ENCODE peak calls at places on chromosomes 7 and 10, in seven cellular contexts. Y is aorta, J is fibroblast of lung, Z is tibial artery, P is thoracic aorta, E is colonic mucosa, A is prostate gland. N is an unnamed sample.

GRCh38 chr7:140048138-140048537 is 14.6 kb downstream of the PARP12 start:
- DNase-seq in Y (no peak), J (no peak), Z (no peak), P (no peak), E (no peak), A (no peak), N (no peak)

GRCh38 chr10:132585732-132586722 is 48.4 kb downstream of the INPP5A start:
- DNase-seq in Y (peak; percentile 77), J (peak; percentile 21), Z (peak; percentile 82), P (no peak), E (peak; percentile 21), A (no peak), N (no peak)

GRCh38 chr7:30003098-30003497 is 13.5 kb upstream of the SCRN1 start:
- DNase-seq in Y (no peak), J (no peak), Z (no peak), P (no peak), E (no peak), A (no peak), N (no peak)

GRCh38 chr7:131733604-131734003 is 177.2 kb upstream of the PODXL start:
- DNase-seq in Y (no peak), J (no peak), Z (no peak), P (no peak), E (no peak), A (no peak), N (no peak)

GRCh38 chr7:42624471-42624870 is 287.4 kb downstream of the C7orf25 start:
- DNase-seq in Y (no peak), J (peak; percentile 27), Z (no peak), P (no peak), E (no peak), A (no peak), N (no peak)

GRCh38 chr10:73907841-73908517 is 3.0 kb upstream of the PLAU start:
- DNase-seq in Y (no peak), J (no peak), Z (peak; percentile 72), P (no peak), E (peak; percentile 22), A (no peak), N (no peak)

GRCh38 chr10:27857616-27858015 is 112.0 kb upstream of the MKX start:
- DNase-seq in Y (no peak), J (no peak), Z (no peak), P (no peak), E (no peak), A (no peak), N (no peak)

GRCh38 chr10:20767028-20767427 is 130.1 kb downstream of the NEBL start:
- DNase-seq in Y (no peak), J (peak; percentile 62), Z (no peak), P (no peak), E (no peak), A (no peak), N (no peak)

GRCh38 chr10:5447611-5448071 is 35.3 kb downstream of the NET1 start:
- DNase-seq in Y (no peak), J (no peak), Z (no peak), P (no peak), E (no peak), A (no peak), N (no peak)

GRCh38 chr10:18551473-18551872 is 99.9 kb downstream of the NSUN6 start:
- DNase-seq in Y (no peak), J (no peak), Z (no peak), P (no peak), E (no peak), A (no peak), N (no peak)

GRCh38 chr7:11557627-11558026 is 274.4 kb downstream of the THSD7A start:
- DNase-seq in Y (no peak), J (peak; percentile 35), Z (no peak), P (no peak), E (peak; percentile 29), A (no peak), N (no peak)

GRCh38 chr7:22647451-22648257 is 79.3 kb upstream of the IL6 start:
- DNase-seq in Y (no peak), J (peak; percentile 61), Z (no peak), P (no peak), E (no peak), A (no peak), N (no peak)

GRCh38 chr7:75734586-75735047 is 4.1 kb downstream of the HIP1 start:
- DNase-seq in Y (no peak), J (peak; percentile 62), Z (no peak), P (no peak), E (no peak), A (no peak), N (no peak)

GRCh38 chr7:142739927-142740492 is 9.3 kb upstream of the PRSS1 start:
- DNase-seq in Y (no peak), J (no peak), Z (no peak), P (no peak), E (no peak), A (no peak), N (no peak)

GRCh38 chr10:104318810-104319684 is 19.2 kb downstream of the ITPRIP start:
- DNase-seq in Y (no peak), J (peak; percentile 96), Z (peak; percentile 80), P (no peak), E (no peak), A (no peak), N (peak; percentile 18)

GRCh38 chr7:80779456-80779855 is 139.4 kb downstream of the SEMA3C start:
- DNase-seq in Y (no peak), J (no peak), Z (no peak), P (no peak), E (no peak), A (no peak), N (no peak)

GRCh38 chr10:97034958-97035769 is 150.6 kb downstream of the SLIT1 start:
- DNase-seq in Y (peak; percentile 59), J (no peak), Z (no peak), P (no peak), E (no peak), A (no peak), N (no peak)

GRCh38 chr10:118621304-118621942 is 26.0 kb upstream of the PRLHR start:
- DNase-seq in Y (no peak), J (no peak), Z (no peak), P (no peak), E (no peak), A (peak; percentile 17), N (no peak)

GRCh38 chr7:87148332-87148955 is 3.8 kb upstream of the DMTF1 start:
- DNase-seq in Y (no peak), J (peak; percentile 67), Z (no peak), P (no peak), E (no peak), A (no peak), N (no peak)

GRCh38 chr10:2367083-2367482 is 629.8 kb upstream of the ADARB2 start:
- DNase-seq in Y (no peak), J (no peak), Z (no peak), P (no peak), E (no peak), A (no peak), N (no peak)

GRCh38 chr10:26524161-26524831 is 86.2 kb downstream of the APBB1IP start:
- DNase-seq in Y (no peak), J (no peak), Z (no peak), P (no peak), E (no peak), A (no peak), N (no peak)

DNA sequence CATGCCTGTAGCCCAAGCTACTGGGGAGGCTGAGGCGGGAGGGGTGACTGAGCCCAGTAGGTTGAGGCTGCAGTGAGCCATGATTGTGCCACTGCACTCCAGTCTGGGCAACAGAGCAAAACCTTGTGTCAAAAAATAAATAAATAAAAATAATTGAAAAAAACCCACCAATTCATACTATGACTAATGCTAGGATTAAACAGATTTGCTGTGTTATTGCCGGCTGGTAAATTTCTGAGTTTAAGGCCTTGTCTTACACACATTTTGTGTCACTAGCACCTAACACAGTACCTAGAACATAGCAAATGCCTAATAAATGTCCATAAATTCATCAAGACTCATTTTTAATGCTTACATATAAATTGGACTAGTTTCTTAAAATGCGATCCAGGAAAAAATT is 8.7 kb downstream of the ESYT2 start:
- DNase-seq in Y (no peak), J (peak; percentile 42), Z (no peak), P (no peak), E (no peak), A (no peak), N (no peak)
- H3K4me1 ChIP-seq in Y (peaks cover 3% of the 10 kb centered on the region), J (peaks cover 23% of the 10 kb centered on the region), Z (peaks cover 98% of the 10 kb centered on the region), P (peaks cover 84% of the 10 kb centered on the region), E (peaks cover 30% of the 10 kb centered on the region), A (no peaks in the 10 kb centered on the region), N (peaks cover 59% of the 10 kb centered on the region)

DNA sequence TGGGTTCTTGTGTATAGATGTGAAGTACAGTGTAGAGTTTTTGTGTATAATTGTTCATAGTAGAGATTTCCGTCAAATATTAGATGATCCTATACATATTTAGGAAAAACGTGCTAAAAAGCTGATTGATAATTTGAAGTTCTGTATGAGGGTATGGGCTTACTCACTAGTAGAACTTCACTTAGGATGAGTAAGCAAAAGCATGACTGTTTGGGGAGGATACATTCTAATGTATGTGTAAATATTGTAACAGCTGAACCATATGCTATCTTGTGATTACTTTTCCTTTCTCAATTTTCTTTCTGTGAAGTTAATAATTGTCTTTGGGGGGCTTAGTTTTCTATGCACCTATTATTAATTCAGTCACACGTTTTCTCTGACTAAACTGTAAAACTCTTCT is 53.2 kb upstream of the PDK4 start:
- DNase-seq in Y (no peak), J (peak; percentile 48), Z (no peak), P (no peak), E (no peak), A (no peak), N (no peak)
- H3K4me3 ChIP-seq in Y (no peak overlapping the region), J (no peak overlapping the region), Z (no peak overlapping the region), P (no peak overlapping the region), E (no peak overlapping the region), A (no peak overlapping the region), N (no peak overlapping the region)

DNA sequence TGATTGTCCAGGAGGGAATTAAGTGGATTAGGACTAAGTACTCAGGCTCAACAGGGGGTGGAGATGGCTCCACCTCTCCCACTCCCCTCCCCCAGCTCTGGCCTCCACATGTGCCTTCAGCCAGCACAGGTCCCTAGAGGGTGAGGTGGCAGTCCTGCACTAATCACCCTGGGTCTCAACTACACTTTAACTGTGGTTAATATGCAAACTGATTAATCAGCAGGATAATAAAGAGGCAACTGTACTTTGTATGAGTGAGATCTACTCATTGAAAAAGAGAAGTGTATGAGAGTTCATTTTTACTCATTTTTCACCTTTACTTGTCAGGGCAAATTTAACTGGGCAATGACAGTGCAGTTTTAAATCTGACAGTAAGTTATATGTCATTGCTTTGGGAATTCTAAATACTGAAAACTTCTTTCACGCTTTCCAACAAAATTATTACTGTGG is 223.8 kb upstream of the CCDC6 start:
- DNase-seq in Y (no peak), J (no peak), Z (no peak), P (no peak), E (no peak), A (no peak), N (no peak)
- H3K27ac ChIP-seq in Y (no peak overlapping the region), J (no peak overlapping the region), Z (no peak overlapping the region), P (no peak overlapping the region), E (no peak overlapping the region), A (no peak overlapping the region), N (no peak overlapping the region)

DNA sequence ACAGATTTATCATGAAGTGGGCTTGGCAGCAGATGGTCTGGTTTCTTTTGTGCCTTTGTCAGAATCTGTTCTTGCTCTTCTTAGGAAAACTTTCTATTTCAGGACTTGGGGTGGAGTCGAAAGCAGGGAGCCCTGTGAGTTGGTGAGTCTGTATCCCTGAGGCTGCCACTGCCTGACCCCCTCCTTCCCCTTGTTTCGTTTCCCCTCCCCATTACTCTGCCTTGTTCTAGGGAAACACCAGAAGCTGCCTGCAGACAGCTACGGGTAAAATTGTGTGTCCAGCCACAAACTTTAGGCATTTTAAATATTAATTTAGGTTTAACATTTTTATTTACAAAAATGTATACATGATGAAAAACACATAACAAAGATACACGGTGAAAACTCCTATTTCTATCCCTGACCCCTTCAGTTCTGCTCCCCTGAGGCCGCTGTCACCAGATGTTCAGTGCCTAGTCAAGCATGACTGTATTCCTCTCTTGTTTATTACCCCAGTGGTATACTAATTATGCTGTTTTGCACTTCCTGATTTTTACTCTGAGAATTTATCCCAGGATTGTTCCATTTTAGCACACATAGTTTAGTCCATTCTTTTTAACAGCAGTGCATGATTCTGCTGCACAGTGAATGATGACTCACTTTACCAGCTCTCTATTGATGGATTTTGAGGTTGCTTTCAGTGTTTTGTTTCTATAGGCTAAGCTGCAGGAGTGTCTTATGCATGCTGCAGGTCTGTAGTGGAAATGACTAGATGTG is 9.1 kb downstream of the TSPAN14 start:
- DNase-seq in Y (peak; percentile 32), J (peak; percentile 51), Z (no peak), P (no peak), E (no peak), A (no peak), N (no peak)
- H3K4me1 ChIP-seq in Y (no peaks in the 10 kb centered on the region), J (peaks cover 43% of the 10 kb centered on the region), Z (peaks cover 81% of the 10 kb centered on the region), P (peaks cover 75% of the 10 kb centered on the region), E (peaks cover 67% of the 10 kb centered on the region), A (peaks cover 81% of the 10 kb centered on the region), N (peaks cover 91% of the 10 kb centered on the region)

N was measured in RWPE2.